ENCODE peak calls at places on chromosome 21, in four cellular contexts. A is GM04504; J is stimulated activated CD8-positive, alpha-beta memory T cell treated with anti-CD3 and anti-CD28 coated beads, Interleukin-4, amount 100 ng/mL, for 4 hours; Z is DND-41. S is an unnamed sample.

GRCh38 chr21:41850085-41850484 is 29.1 kb downstream of the PRDM15 start:
- DNase-seq in A (no peak), J (no peak), Z (no peak), S (no peak)

GRCh38 chr21:45818276-45818903 is 163.2 kb upstream of the COL6A1 start:
- DNase-seq in A (peak), J (no peak), Z (no peak), S (no peak)

GRCh38 chr21:35942211-35943144 is 117.8 kb downstream of the SETD4 start:
- DNase-seq in A (no peak), J (no peak), Z (no peak), S (no peak)

GRCh38 chr21:32312321-32312720 is 13.7 kb downstream of the MRAP start:
- DNase-seq in A (no peak), J (no peak), Z (no peak), S (no peak)

GRCh38 chr21:46585191-46585953 is 19.5 kb downstream of the S100B start:
- DNase-seq in A (no peak), J (no peak), Z (peak), S (no peak)

GRCh38 chr21:35373998-35374397 is 324.9 kb upstream of the RUNX1 start:
- DNase-seq in A (no peak), J (no peak), Z (no peak), S (no peak)

GRCh38 chr21:27190601-27191000 is 223.7 kb upstream of the ADAMTS5 start:
- DNase-seq in A (peak), J (no peak), Z (no peak), S (no peak)

GRCh38 chr21:44742418-44743153 is 31.2 kb upstream of the TSPEAR start:
- DNase-seq in A (no peak), J (no peak), Z (no peak), S (no peak)

GRCh38 chr21:32331444-32332305 is 33.0 kb downstream of the MRAP start:
- DNase-seq in A (no peak), J (no peak), Z (no peak), S (no peak)

GRCh38 chr21:41571938-41572510 is 64.1 kb upstream of the TMPRSS2 start:
- DNase-seq in A (no peak), J (no peak), Z (no peak), S (no peak)

GRCh38 chr21:38179504-38179900 is 77.3 kb upstream of the KCNJ15 start:
- DNase-seq in A (no peak), J (no peak), Z (no peak), S (no peak)

GRCh38 chr21:41678944-41679343 is 87.9 kb downstream of the RIPK4 start:
- DNase-seq in A (peak), J (no peak), Z (no peak), S (no peak)

GRCh38 chr21:38376235-38376634 is 119.4 kb downstream of the KCNJ15 start:
- DNase-seq in A (no peak), J (no peak), Z (no peak), S (no peak)

GRCh38 chr21:45074048-45074817 is at the start of gene ADARB1:
- DNase-seq in A (no peak), J (peak), Z (peak), S (no peak)

GRCh38 chr21:25300632-25301031 is 306.6 kb downstream of the MRPL39 start:
- DNase-seq in A (no peak), J (no peak), Z (no peak), S (no peak)

GRCh38 chr21:35400233-35400939 is 351.3 kb upstream of the RUNX1 start:
- DNase-seq in A (peak), J (no peak), Z (peak), S (peak)

GRCh38 chr21:32240708-32241433 is 38.0 kb downstream of the MIS18A start:
- DNase-seq in A (no peak), J (no peak), Z (no peak), S (no peak)

GRCh38 chr21:36589352-36589971 is 109.5 kb upstream of the SIM2 start:
- DNase-seq in A (peak), J (no peak), Z (peak), S (no peak)

GRCh38 chr21:31872452-31873274 is at the start of gene HUNK:
- DNase-seq in A (no peak), J (no peak), Z (no peak), S (no peak)

GRCh38 chr21:29658177-29658933 is 281.4 kb downstream of the GRIK1 start:
- DNase-seq in A (no peak), J (no peak), Z (no peak), S (no peak)

GRCh38 chr21:44532712-44533111 is 7.3 kb downstream of the KRTAP10-1 start:
- DNase-seq in A (no peak), J (no peak), Z (no peak), S (no peak)

GRCh38 chr21:31187499-31187898 is 149.2 kb upstream of the KRTAP19-8 start:
- DNase-seq in A (no peak), J (no peak), Z (no peak), S (no peak)

GRCh38 chr21:46646541-46647154 is 11.2 kb downstream of the PRMT2 start:
- DNase-seq in A (no peak), J (no peak), Z (no peak), S (no peak)

GRCh38 chr21:33884361-33885157 is 31.0 kb downstream of the ATP5PO start:
- DNase-seq in A (peak), J (no peak), Z (no peak), S (no peak)

GRCh38 chr21:36282568-36283230 is 37.3 kb upstream of the MORC3 start:
- DNase-seq in A (no peak), J (no peak), Z (no peak), S (no peak)

GRCh38 chr21:46543306-46543705 is 61.6 kb downstream of the S100B start:
- DNase-seq in A (no peak), J (no peak), Z (no peak), S (no peak)

GRCh38 chr21:37574751-37575150 is 208.2 kb downstream of the DYRK1A start:
- DNase-seq in A (no peak), J (no peak), Z (no peak), S (no peak)

GRCh38 chr21:15895142-15896106 is 165.6 kb downstream of the USP25 start:
- DNase-seq in A (no peak), J (no peak), Z (no peak), S (no peak)

GRCh38 chr21:39562791-39563770 is 49.7 kb upstream of the B3GALT5 start:
- DNase-seq in A (no peak), J (no peak), Z (no peak), S (no peak)

GRCh38 chr21:25370311-25370744 is 237.0 kb downstream of the MRPL39 start:
- DNase-seq in A (peak), J (no peak), Z (no peak), S (no peak)

GRCh38 chr21:41901099-41901498 is 22.0 kb upstream of the PRDM15 start:
- DNase-seq in A (no peak), J (no peak), Z (no peak), S (no peak)

GRCh38 chr21:32499249-32500055 is 85.9 kb downstream of the TCP10L start:
- DNase-seq in A (no peak), J (no peak), Z (no peak), S (no peak)

GRCh38 chr21:27645285-27645684 is 678.4 kb upstream of the ADAMTS5 start:
- DNase-seq in A (no peak), J (no peak), Z (no peak), S (no peak)

S was measured in activated naive CD8-positive, alpha-beta T cell treated with anti-CD3 and anti-CD28 coated beads, Interleukin-2, amount 50 U/mL, for 16 hours.